ENCODE peak calls at places on chromosomes 1 and 21, in five cellular contexts. T, A, Y, O and E are unnamed samples.

GRCh38 chr1:145778146-145778540 is 45.8 kb downstream of the RNF115 start:
- DNase-seq in A (no peak), Y (no peak), T (no peak), O (no peak), E (no peak)

GRCh38 chr1:80293818-80294217 is 1287.3 kb upstream of the ADGRL4 start:
- DNase-seq in O (no peak), T (no peak), Y (no peak), A (no peak), E (no peak)

GRCh38 chr1:55284856-55285255 is 69.7 kb upstream of the USP24 start:
- DNase-seq in Y (no peak), A (no peak), T (no peak), O (no peak), E (no peak)

GRCh38 chr1:163673756-163674155 is 352.0 kb downstream of the NUF2 start:
- DNase-seq in O (no peak), Y (no peak), A (no peak), T (no peak), E (no peak)

GRCh38 chr1:183032122-183032921 is 9.1 kb downstream of the LAMC1 start:
- DNase-seq in A (no peak), Y (no peak), T (no peak), O (no peak), E (no peak)

GRCh38 chr1:186974774-186975181 is 146.0 kb downstream of the PLA2G4A start:
- DNase-seq in Y (no peak), O (no peak), T (no peak), A (no peak), E (no peak)

GRCh38 chr1:19596065-19596718 is 47.9 kb upstream of the NBL1 start:
- DNase-seq in Y (no peak), A (no peak), O (no peak), T (no peak), E (no peak)

GRCh38 chr21:9737871-9738520 is 783.4 kb upstream of the TPTE start:
- DNase-seq in Y (no peak), A (no peak), T (no peak), O (no peak), E (no peak)

GRCh38 chr1:27778022-27778421 is 5.0 kb downstream of the STX12 start:
- DNase-seq in Y (no peak), A (no peak), O (no peak), T (no peak), E (no peak)

GRCh38 chr1:105874621-105875020 is 1181.9 kb upstream of the PRMT6 start:
- DNase-seq in A (no peak), Y (no peak), T (no peak), O (no peak), E (no peak)

GRCh38 chr1:157580179-157580827 is 17.6 kb downstream of the FCRL4 start:
- DNase-seq in O (no peak), Y (peak; percentile 8), T (no peak), A (no peak), E (no peak)

GRCh38 chr1:159132271-159132881 is 39.0 kb upstream of the CADM3 start:
- DNase-seq in T (peak; percentile 70), O (peak; percentile 13), Y (peak; percentile 56), A (peak; percentile 63), E (peak; percentile 80)

GRCh38 chr1:211831558-211832323 is 1.2 kb upstream of the LPGAT1 start:
- DNase-seq in A (no peak), O (no peak), Y (no peak), T (no peak), E (no peak)

GRCh38 chr1:209391792-209392191 is 191.7 kb upstream of the CAMK1G start:
- DNase-seq in O (no peak), A (no peak), Y (no peak), T (no peak), E (no peak)

GRCh38 chr1:97340951-97341350 is 579.9 kb downstream of the DPYD start:
- DNase-seq in Y (no peak), O (no peak), T (no peak), A (no peak), E (no peak)

GRCh38 chr1:81391100-81391828 is 409.5 kb upstream of the ADGRL2 start:
- DNase-seq in A (no peak), Y (no peak), T (no peak), O (no peak), E (no peak)

GRCh38 chr1:44798481-44799365 is 1.5 kb upstream of the PLK3 start:
- DNase-seq in T (peak; percentile 47), Y (no peak), O (no peak), A (peak; percentile 47), E (no peak)

GRCh38 chr1:192126030-192126619 is 32.1 kb upstream of the RGS18 start:
- DNase-seq in O (no peak), A (no peak), Y (no peak), T (no peak), E (no peak)

GRCh38 chr1:163027610-163028009 is 41.6 kb upstream of the RGS4 start:
- DNase-seq in O (no peak), A (no peak), T (no peak), Y (no peak), E (no peak)

GRCh38 chr1:160646711-160647328 is at the start of gene SLAMF1:
- DNase-seq in O (no peak), Y (peak; percentile 27), T (peak; percentile 56), A (no peak), E (no peak)

GRCh38 chr1:48109390-48110009 is 112.3 kb upstream of the TRABD2B start:
- DNase-seq in Y (no peak), O (no peak), T (no peak), A (no peak), E (no peak)

GRCh38 chr1:27097484-27097917 is 57.4 kb downstream of the SLC9A1 start:
- DNase-seq in T (peak; percentile 85), A (peak; percentile 86), Y (peak; percentile 64), O (peak; percentile 71), E (peak; percentile 93)

GRCh38 chr1:51875291-51875772 is 3.2 kb downstream of the NRDC start:
- DNase-seq in Y (no peak), T (no peak), A (no peak), O (no peak), E (no peak)

GRCh38 chr21:21383126-21383525 is 384.9 kb downstream of the NCAM2 start:
- DNase-seq in T (no peak), Y (no peak), O (no peak), A (no peak), E (no peak)

GRCh38 chr1:27374687-27375086 is at the start of gene FCN3:
- DNase-seq in Y (no peak), O (no peak), T (no peak), A (no peak), E (no peak)

GRCh38 chr1:188652678-188653077 is 1823.9 kb downstream of the PLA2G4A start:
- DNase-seq in O (no peak), T (no peak), Y (no peak), A (no peak), E (no peak)

GRCh38 chr1:220113136-220113695 is 19.3 kb downstream of the IARS2 start:
- DNase-seq in A (no peak), O (no peak), T (no peak), Y (peak; percentile 18), E (no peak)

GRCh38 chr1:111504097-111504496 is 664 bp upstream of the ADORA3 start:
- DNase-seq in O (no peak), A (no peak), Y (no peak), T (no peak), E (no peak)

GRCh38 chr1:39898648-39899603 is 2.8 kb downstream of the MYCL start:
- DNase-seq in O (no peak), Y (no peak), T (no peak), A (peak; percentile 57), E (no peak)